ENCODE peak calls at places on chromosomes 11 and 22, in five cellular contexts. V is cardiac fibroblast, W is KBM-7, X is hippocampal formation, G is NAMALWA. Q is an unnamed sample.

GRCh38 chr11:58061813-58062212 is 31.1 kb downstream of the OR6Q1 start:
- DNase-seq in V (peak), W (no peak), X (no peak), G (no peak), Q (no peak)

GRCh38 chr11:84714316-84714780 is 912.8 kb downstream of the DLG2 start:
- DNase-seq in V (peak), G (peak), W (peak), X (peak), Q (no peak)

GRCh38 chr11:70036971-70037882 is 40.9 kb upstream of the ANO1 start:
- DNase-seq in X (no peak), G (no peak), V (no peak), W (no peak), Q (no peak)

GRCh38 chr11:46551261-46551660 is 42.6 kb downstream of the AMBRA1 start:
- DNase-seq in G (no peak), W (no peak), V (no peak), X (no peak), Q (no peak)

GRCh38 chr11:133474461-133474860 is 57.8 kb downstream of the OPCML start:
- DNase-seq in V (no peak), W (no peak), G (no peak), X (no peak), Q (no peak)

GRCh38 chr11:65506770-65507485 is 8.1 kb downstream of the MALAT1 start:
- DNase-seq in G (peak), V (peak), W (peak), X (no peak), Q (peak)

GRCh38 chr22:46461566-46462180 is 75.7 kb downstream of the CELSR1 start:
- DNase-seq in W (no peak), V (no peak), X (no peak), G (no peak), Q (no peak)

GRCh38 chr11:43833657-43834073 is 47.0 kb upstream of the ALKBH3 start:
- DNase-seq in X (no peak), W (no peak), G (no peak), V (peak), Q (no peak)

GRCh38 chr11:10134975-10135481 is 159.0 kb downstream of the SBF2 start:
- DNase-seq in W (no peak), X (no peak), G (no peak), V (no peak), Q (no peak)

GRCh38 chr11:105968021-105968697 is 53.9 kb downstream of the MSANTD4 start:
- DNase-seq in W (no peak), V (no peak), X (no peak), G (no peak), Q (no peak)

GRCh38 chr11:61482513-61482912 is 26.0 kb upstream of the LRRC10B start:
- DNase-seq in W (peak), G (peak), X (no peak), V (no peak), Q (no peak)

GRCh38 chr22:40525250-40525884 is 111.2 kb downstream of the MRTFA start:
- DNase-seq in G (peak), V (peak), W (peak), X (peak), Q (no peak)

GRCh38 chr11:2581931-2582435 is 117.8 kb downstream of the KCNQ1OT1 start:
- DNase-seq in G (no peak), W (no peak), X (no peak), V (no peak), Q (no peak)

GRCh38 chr22:49093192-49093880 is 734.3 kb downstream of the BRD1 start:
- DNase-seq in G (peak), V (no peak), W (no peak), X (no peak), Q (no peak)

Q was measured in DMS153.